ENCODE peak calls at places on chromosomes 7 and 10, in eight cellular contexts. Y is heart right ventricle, M is lower lobe of right lung, I is PC-3, W is mammary epithelial cell, K is fibroblast of lung, E is HepG2, O is tibial nerve. U is an unnamed sample. For H3K36me3, the result is how much of the 10 kb centered on the place peaks cover.

GRCh38 chr10:106980711-106981460 is 183.6 kb downstream of the SORCS1 start:
- DNase-seq in Y (no peak), M (no peak), I (no peak), W (no peak), K (no peak), E (no peak), O (no peak), U (no peak)

GRCh38 chr10:58622286-58622685 is 109.6 kb downstream of the BICC1 start:
- DNase-seq in Y (no peak), M (no peak), I (no peak), W (no peak), K (peak), E (no peak), O (no peak), U (no peak)

GRCh38 chr10:61819208-61819607 is 82.3 kb upstream of the ARID5B start:
- DNase-seq in Y (no peak), M (no peak), I (peak), W (no peak), K (no peak), E (no peak), O (no peak), U (no peak)

GRCh38 chr7:84025332-84025927 is 169.2 kb downstream of the SEMA3A start:
- DNase-seq in Y (peak), M (no peak), I (peak), W (peak), K (peak), E (peak), O (no peak), U (peak)

GRCh38 chr7:76397409-76398183 is 11.9 kb downstream of the SSC4D start:
- DNase-seq in Y (peak), M (peak), I (peak), W (peak), K (peak), E (no peak), O (peak), U (peak)

GRCh38 chr10:69576334-69577011 is 3.3 kb upstream of the NEUROG3 start:
- DNase-seq in Y (no peak), M (no peak), I (no peak), W (peak), K (no peak), E (no peak), O (no peak), U (no peak)

GRCh38 chr7:33728779-33729646 is 176.3 kb upstream of the BMPER start:
- DNase-seq in Y (no peak), M (no peak), I (no peak), W (no peak), K (no peak), E (no peak), O (no peak), U (no peak)

GRCh38 chr7:108211382-108212201 is 81.4 kb upstream of the LAMB4 start:
- DNase-seq in Y (no peak), M (no peak), I (peak), W (peak), K (peak), E (peak), O (no peak), U (peak)

GRCh38 chr10:26621889-26622681 is 75.4 kb upstream of the PDSS1 start:
- DNase-seq in Y (no peak), M (peak), I (peak), W (peak), K (peak), E (no peak), O (no peak), U (peak)

GRCh38 chr7:21140622-21141021 is 287.3 kb upstream of the SP4 start:
- DNase-seq in Y (no peak), M (no peak), I (peak), W (peak), K (no peak), E (no peak), O (no peak), U (peak)

GRCh38 chr7:25122373-25122772 is 2.7 kb downstream of the CYCS start:
- DNase-seq in Y (no peak), M (no peak), I (no peak), W (no peak), K (peak), E (no peak), O (no peak), U (no peak)

GRCh38 chr7:105367458-105367857 is 21.3 kb downstream of the SRPK2 start:
- DNase-seq in Y (no peak), M (no peak), I (no peak), W (no peak), K (no peak), E (peak), O (no peak), U (no peak)

GRCh38 chr10:62594093-62594520 is 210.4 kb upstream of the ADO start:
- DNase-seq in Y (peak), M (peak), I (peak), W (peak), K (peak), E (peak), O (peak), U (peak)

GRCh38 chr10:13961096-13961495 is 369.6 kb downstream of the FRMD4A start:
- DNase-seq in Y (no peak), M (no peak), I (no peak), W (peak), K (peak), E (no peak), O (no peak), U (no peak)

GRCh38 chr7:134712196-134712595 is 65.5 kb downstream of the BPGM start:
- DNase-seq in Y (no peak), M (no peak), I (no peak), W (no peak), K (peak), E (no peak), O (no peak), U (no peak)

GRCh38 chr7:106639476-106640334 is 21.3 kb downstream of the CCDC71L start:
- DNase-seq in Y (no peak), M (no peak), I (no peak), W (no peak), K (no peak), E (no peak), O (no peak), U (no peak)

GRCh38 chr7:46490406-46490805 is 569.3 kb upstream of the IGFBP3 start:
- DNase-seq in Y (no peak), M (no peak), I (peak), W (no peak), K (peak), E (no peak), O (no peak), U (no peak)

GRCh38 chr7:46486264-46487206 is 565.5 kb upstream of the IGFBP3 start:
- DNase-seq in Y (no peak), M (no peak), I (peak), W (peak), K (peak), E (no peak), O (peak), U (peak)

GRCh38 chr7:46480619-46481018 is 559.5 kb upstream of the IGFBP3 start:
- DNase-seq in Y (peak), M (no peak), I (no peak), W (no peak), K (no peak), E (no peak), O (no peak), U (no peak)

GRCh38 chr7:46479680-46480079 is 558.6 kb upstream of the IGFBP3 start:
- DNase-seq in Y (no peak), M (no peak), I (no peak), W (no peak), K (no peak), E (no peak), O (no peak), U (no peak)

DNA sequence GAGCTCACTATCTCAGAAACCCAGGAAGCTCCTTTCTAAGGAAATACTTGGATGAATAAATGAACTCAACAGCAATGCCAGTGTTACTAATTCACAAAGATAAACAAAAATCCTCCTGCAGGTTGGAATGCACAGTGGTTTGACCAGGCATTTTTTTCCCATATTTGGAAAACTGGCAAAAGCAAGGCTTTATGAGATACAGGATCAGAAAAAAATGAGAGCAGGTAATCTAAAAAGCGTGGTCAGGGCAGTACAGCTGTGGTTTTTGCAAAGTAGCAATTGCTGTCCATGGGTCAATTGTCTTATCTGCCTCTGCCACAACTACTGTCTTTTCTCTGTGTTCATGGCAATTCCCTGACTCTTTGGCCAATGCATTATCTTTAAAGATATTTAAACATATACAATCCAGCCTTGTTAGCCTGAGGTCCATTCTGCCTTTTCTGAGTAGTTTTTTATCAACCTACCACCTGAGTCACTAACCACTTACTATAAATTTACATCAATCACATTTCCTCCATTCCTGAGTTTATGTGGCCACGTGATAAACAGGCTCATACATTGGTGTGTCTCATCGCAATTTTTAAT is 564.5 kb upstream of the IGFBP3 start:
- DNase-seq in Y (no peak), M (no peak), I (peak), W (peak), K (peak), E (no peak), O (no peak), U (peak)
- TF ChIP-seq CTCF in Y (no peak), M (no peak), I (peak), W (peak), K (no peak), E (no peak), O (no peak), U (peak)

DNA sequence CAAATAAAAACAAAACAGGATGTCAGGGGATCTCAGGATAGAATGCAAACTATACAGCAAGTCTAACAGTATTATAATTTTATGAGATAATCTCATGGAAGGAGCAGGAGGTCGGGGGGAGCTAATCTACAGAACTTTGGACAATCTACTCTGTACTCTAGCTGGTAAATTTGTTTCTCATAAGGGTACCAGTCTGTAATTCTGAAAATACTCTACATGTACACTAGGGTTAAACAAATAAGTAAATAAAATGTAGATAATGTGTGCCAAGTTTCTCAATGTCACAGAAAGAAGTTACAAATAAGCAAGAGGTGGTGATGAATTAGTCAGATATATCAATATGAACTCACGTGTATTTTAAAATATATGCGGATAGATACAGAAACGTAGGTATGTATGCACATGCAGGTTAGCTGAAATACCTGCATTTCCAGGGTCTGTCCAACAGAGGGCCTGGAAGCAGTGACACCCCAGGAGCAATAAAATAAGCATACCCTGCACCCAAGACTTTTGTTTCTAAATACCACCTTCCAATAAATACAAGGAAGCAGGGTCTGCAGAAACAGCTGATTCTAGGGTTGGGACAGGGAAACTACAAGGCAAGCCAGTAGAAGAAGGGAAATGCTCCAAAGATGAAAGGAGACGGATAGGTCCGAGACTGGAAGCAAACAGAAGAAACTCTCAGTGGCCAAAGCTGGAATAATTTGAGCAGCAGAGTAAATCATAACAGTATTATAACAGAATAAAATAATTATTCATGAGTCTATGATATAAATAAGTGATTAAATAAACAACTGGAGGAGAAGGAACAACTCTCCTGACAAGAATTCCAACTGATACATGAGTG is 27.8 kb downstream of the EZH2 start:
- DNase-seq in Y (peak), M (no peak), I (peak), W (peak), K (no peak), E (peak), O (no peak), U (peak)
- H3K4me3 ChIP-seq in Y (no peak), M (no peak), I (no peak), W (no peak), K (no peak), E (no peak), O (no peak), U (no peak)

GRCh38 chr10:95613330-95613729 is 43.2 kb downstream of the ALDH18A1 start:
- DNase-seq in Y (no peak), M (no peak), I (no peak), W (no peak), K (no peak), E (peak), O (no peak), U (no peak)

GRCh38 chr10:95618101-95618500 is 38.4 kb downstream of the ALDH18A1 start:
- DNase-seq in Y (no peak), M (no peak), I (no peak), W (no peak), K (no peak), E (no peak), O (no peak), U (no peak)
- H3K36me3 ChIP-seq in Y (half or more), M (half or more), I (under half), W (under half), K (under half), E (half or more), O (half or more), U (under half)

DNA sequence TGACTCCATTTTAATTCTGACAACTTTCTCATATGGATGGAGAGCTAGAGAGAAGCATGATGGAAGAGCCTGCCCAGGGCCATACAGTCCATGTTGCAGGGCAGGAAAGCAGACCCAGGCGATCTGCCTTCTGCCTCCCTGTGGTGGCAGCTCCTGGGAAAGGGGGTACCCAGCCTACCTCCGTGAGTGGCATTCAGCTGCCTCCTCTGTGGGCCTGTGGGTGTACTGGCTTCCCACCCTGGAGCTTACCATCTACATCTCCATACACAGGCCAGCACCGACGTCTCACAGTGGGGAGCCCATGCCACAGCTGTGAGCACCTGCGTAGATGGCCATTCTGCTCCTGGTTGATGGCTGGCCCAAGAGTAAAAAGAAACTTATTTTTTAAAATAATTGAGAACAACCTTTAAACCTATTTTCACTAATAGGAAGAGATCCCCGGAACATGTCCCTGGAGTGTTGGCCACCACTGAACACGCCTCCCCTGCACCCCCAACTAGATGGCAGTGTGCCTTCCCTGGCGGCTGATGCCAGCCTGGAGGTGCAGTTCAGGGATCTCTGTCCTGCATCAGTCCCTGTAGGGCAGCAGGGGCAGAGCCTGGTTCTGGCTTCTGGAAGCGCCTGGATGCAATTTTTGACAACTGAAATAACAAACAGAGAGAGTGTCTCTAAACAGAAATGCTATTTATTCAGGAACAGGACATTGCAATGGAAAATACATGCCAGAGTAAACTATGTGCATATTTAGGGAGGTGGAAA is 18.1 kb downstream of the ANTXRL start:
- DNase-seq in Y (no peak), M (no peak), I (no peak), W (no peak), K (no peak), E (no peak), O (no peak), U (no peak)
- TF ChIP-seq CTCF in Y (no peak), M (no peak), I (no peak), W (no peak), K (no peak), E (no peak), O (no peak), U (no peak)